ENCODE peak calls at places on chromosomes 11 and 22, in nine cellular contexts. One of them, this sample, is unnamed.

GRCh38 chr11:32919338-32919737 is 26.7 kb downstream of the QSER1 start:
- DNase-seq in HFFc6: no peak
- DNase-seq in H1: no peak
- DNase-seq in right lobe of liver: no peak
- DNase-seq in heart left ventricle: no peak
- DNase-seq in NCI-H2171 treated with DMSO at 0.1 percent for 48 hours: no peak
- DNase-seq in stimulated activated CD4-positive, alpha-beta T cell treated with anti-CD3 and anti-CD28 coated beads, Interleukin-4, amount 100 ng/mL, for 4 hours: no peak
- DNase-seq in endothelial cell: no peak
- DNase-seq in NCI-H1417: no peak
- DNase-seq in this sample: no peak

GRCh38 chr11:27816200-27816599 is 115.9 kb upstream of the BDNF start:
- DNase-seq in HFFc6: no peak
- DNase-seq in H1: no peak
- DNase-seq in right lobe of liver: no peak
- DNase-seq in heart left ventricle: no peak
- DNase-seq in NCI-H2171 treated with DMSO at 0.1 percent for 48 hours: no peak
- DNase-seq in stimulated activated CD4-positive, alpha-beta T cell treated with anti-CD3 and anti-CD28 coated beads, Interleukin-4, amount 100 ng/mL, for 4 hours: no peak
- DNase-seq in endothelial cell: no peak
- DNase-seq in NCI-H1417: no peak
- DNase-seq in this sample: no peak

GRCh38 chr11:46760429-46761128 is 41.6 kb downstream of the F2 start:
- DNase-seq in HFFc6: no peak
- DNase-seq in H1: no peak
- DNase-seq in right lobe of liver: no peak
- DNase-seq in heart left ventricle: no peak
- DNase-seq in NCI-H2171 treated with DMSO at 0.1 percent for 48 hours: no peak
- DNase-seq in stimulated activated CD4-positive, alpha-beta T cell treated with anti-CD3 and anti-CD28 coated beads, Interleukin-4, amount 100 ng/mL, for 4 hours: no peak
- DNase-seq in endothelial cell: no peak
- DNase-seq in NCI-H1417: no peak
- DNase-seq in this sample: no peak

GRCh38 chr11:78000193-78000592 is 5.7 kb upstream of the INTS4 start:
- DNase-seq in HFFc6: peak
- DNase-seq in H1: peak
- DNase-seq in right lobe of liver: no peak
- DNase-seq in heart left ventricle: peak
- DNase-seq in NCI-H2171 treated with DMSO at 0.1 percent for 48 hours: peak
- DNase-seq in stimulated activated CD4-positive, alpha-beta T cell treated with anti-CD3 and anti-CD28 coated beads, Interleukin-4, amount 100 ng/mL, for 4 hours: peak
- DNase-seq in endothelial cell: peak
- DNase-seq in NCI-H1417: peak
- DNase-seq in this sample: peak

GRCh38 chr11:67306769-67307544 is 3.6 kb downstream of the SSH3 start:
- DNase-seq in HFFc6: no peak
- DNase-seq in H1: no peak
- DNase-seq in right lobe of liver: no peak
- DNase-seq in heart left ventricle: no peak
- DNase-seq in NCI-H2171 treated with DMSO at 0.1 percent for 48 hours: no peak
- DNase-seq in stimulated activated CD4-positive, alpha-beta T cell treated with anti-CD3 and anti-CD28 coated beads, Interleukin-4, amount 100 ng/mL, for 4 hours: no peak
- DNase-seq in endothelial cell: no peak
- DNase-seq in NCI-H1417: no peak
- DNase-seq in this sample: no peak

GRCh38 chr11:31810779-31811647 is at the start of gene PAX6:
- DNase-seq in HFFc6: no peak
- DNase-seq in H1: peak
- DNase-seq in right lobe of liver: no peak
- DNase-seq in heart left ventricle: peak
- DNase-seq in NCI-H2171 treated with DMSO at 0.1 percent for 48 hours: peak
- DNase-seq in stimulated activated CD4-positive, alpha-beta T cell treated with anti-CD3 and anti-CD28 coated beads, Interleukin-4, amount 100 ng/mL, for 4 hours: no peak
- DNase-seq in endothelial cell: peak
- DNase-seq in NCI-H1417: peak
- DNase-seq in this sample: peak

GRCh38 chr11:3228445-3228829 is 3.8 kb downstream of the MRGPRE start:
- DNase-seq in HFFc6: no peak
- DNase-seq in H1: no peak
- DNase-seq in right lobe of liver: no peak
- DNase-seq in heart left ventricle: no peak
- DNase-seq in NCI-H2171 treated with DMSO at 0.1 percent for 48 hours: no peak
- DNase-seq in stimulated activated CD4-positive, alpha-beta T cell treated with anti-CD3 and anti-CD28 coated beads, Interleukin-4, amount 100 ng/mL, for 4 hours: no peak
- DNase-seq in endothelial cell: no peak
- DNase-seq in NCI-H1417: no peak
- DNase-seq in this sample: no peak

GRCh38 chr11:10451399-10452116 is 3.5 kb upstream of the AMPD3 start:
- DNase-seq in HFFc6: no peak
- DNase-seq in H1: no peak
- DNase-seq in right lobe of liver: no peak
- DNase-seq in heart left ventricle: no peak
- DNase-seq in NCI-H2171 treated with DMSO at 0.1 percent for 48 hours: peak
- DNase-seq in stimulated activated CD4-positive, alpha-beta T cell treated with anti-CD3 and anti-CD28 coated beads, Interleukin-4, amount 100 ng/mL, for 4 hours: no peak
- DNase-seq in endothelial cell: no peak
- DNase-seq in NCI-H1417: no peak
- DNase-seq in this sample: no peak

GRCh38 chr11:36699271-36699670 is 101.2 kb upstream of the RAG2 start:
- DNase-seq in HFFc6: no peak
- DNase-seq in H1: no peak
- DNase-seq in right lobe of liver: no peak
- DNase-seq in heart left ventricle: no peak
- DNase-seq in NCI-H2171 treated with DMSO at 0.1 percent for 48 hours: no peak
- DNase-seq in stimulated activated CD4-positive, alpha-beta T cell treated with anti-CD3 and anti-CD28 coated beads, Interleukin-4, amount 100 ng/mL, for 4 hours: no peak
- DNase-seq in endothelial cell: no peak
- DNase-seq in NCI-H1417: peak
- DNase-seq in this sample: no peak

GRCh38 chr22:31579835-31580242 is 82.2 kb downstream of the PISD start:
- DNase-seq in HFFc6: no peak
- DNase-seq in H1: no peak
- DNase-seq in right lobe of liver: no peak
- DNase-seq in heart left ventricle: no peak
- DNase-seq in NCI-H2171 treated with DMSO at 0.1 percent for 48 hours: no peak
- DNase-seq in stimulated activated CD4-positive, alpha-beta T cell treated with anti-CD3 and anti-CD28 coated beads, Interleukin-4, amount 100 ng/mL, for 4 hours: no peak
- DNase-seq in endothelial cell: no peak
- DNase-seq in NCI-H1417: peak
- DNase-seq in this sample: no peak

GRCh38 chr22:38505595-38506117 is 455 bp downstream of the DDX17 start:
- DNase-seq in HFFc6: no peak
- DNase-seq in H1: no peak
- DNase-seq in right lobe of liver: peak
- DNase-seq in heart left ventricle: peak
- DNase-seq in NCI-H2171 treated with DMSO at 0.1 percent for 48 hours: peak
- DNase-seq in stimulated activated CD4-positive, alpha-beta T cell treated with anti-CD3 and anti-CD28 coated beads, Interleukin-4, amount 100 ng/mL, for 4 hours: peak
- DNase-seq in endothelial cell: peak
- DNase-seq in NCI-H1417: peak
- DNase-seq in this sample: peak

GRCh38 chr11:76700177-76701100 is 29.9 kb upstream of the LRRC32 start:
- DNase-seq in HFFc6: peak
- DNase-seq in H1: no peak
- DNase-seq in right lobe of liver: peak
- DNase-seq in heart left ventricle: no peak
- DNase-seq in NCI-H2171 treated with DMSO at 0.1 percent for 48 hours: no peak
- DNase-seq in stimulated activated CD4-positive, alpha-beta T cell treated with anti-CD3 and anti-CD28 coated beads, Interleukin-4, amount 100 ng/mL, for 4 hours: no peak
- DNase-seq in endothelial cell: no peak
- DNase-seq in NCI-H1417: no peak
- DNase-seq in this sample: no peak

GRCh38 chr11:10109836-10110235 is 184.2 kb downstream of the SBF2 start:
- DNase-seq in HFFc6: peak
- DNase-seq in H1: no peak
- DNase-seq in right lobe of liver: no peak
- DNase-seq in heart left ventricle: no peak
- DNase-seq in NCI-H2171 treated with DMSO at 0.1 percent for 48 hours: no peak
- DNase-seq in stimulated activated CD4-positive, alpha-beta T cell treated with anti-CD3 and anti-CD28 coated beads, Interleukin-4, amount 100 ng/mL, for 4 hours: no peak
- DNase-seq in endothelial cell: no peak
- DNase-seq in NCI-H1417: no peak
- DNase-seq in this sample: no peak

GRCh38 chr11:130449996-130450419 is 1.6 kb downstream of the ADAMTS15 start:
- DNase-seq in HFFc6: no peak
- DNase-seq in H1: peak
- DNase-seq in right lobe of liver: no peak
- DNase-seq in heart left ventricle: peak
- DNase-seq in NCI-H2171 treated with DMSO at 0.1 percent for 48 hours: no peak
- DNase-seq in stimulated activated CD4-positive, alpha-beta T cell treated with anti-CD3 and anti-CD28 coated beads, Interleukin-4, amount 100 ng/mL, for 4 hours: no peak
- DNase-seq in endothelial cell: peak
- DNase-seq in NCI-H1417: peak
- DNase-seq in this sample: peak

GRCh38 chr11:69468911-69469885 is 12.3 kb upstream of the LINC01488 start:
- DNase-seq in HFFc6: no peak
- DNase-seq in H1: no peak
- DNase-seq in right lobe of liver: peak
- DNase-seq in heart left ventricle: no peak
- DNase-seq in NCI-H2171 treated with DMSO at 0.1 percent for 48 hours: no peak
- DNase-seq in stimulated activated CD4-positive, alpha-beta T cell treated with anti-CD3 and anti-CD28 coated beads, Interleukin-4, amount 100 ng/mL, for 4 hours: no peak
- DNase-seq in endothelial cell: no peak
- DNase-seq in NCI-H1417: no peak
- DNase-seq in this sample: no peak

GRCh38 chr22:17247832-17248231 is 28.6 kb upstream of the ADA2 start:
- DNase-seq in HFFc6: no peak
- DNase-seq in H1: no peak
- DNase-seq in right lobe of liver: no peak
- DNase-seq in heart left ventricle: no peak
- DNase-seq in NCI-H2171 treated with DMSO at 0.1 percent for 48 hours: no peak
- DNase-seq in stimulated activated CD4-positive, alpha-beta T cell treated with anti-CD3 and anti-CD28 coated beads, Interleukin-4, amount 100 ng/mL, for 4 hours: no peak
- DNase-seq in endothelial cell: no peak
- DNase-seq in NCI-H1417: no peak
- DNase-seq in this sample: no peak

GRCh38 chr11:65859134-65859811 is 960 bp upstream of the MUS81 start:
- DNase-seq in HFFc6: peak
- DNase-seq in H1: peak
- DNase-seq in right lobe of liver: peak
- DNase-seq in heart left ventricle: peak
- DNase-seq in NCI-H2171 treated with DMSO at 0.1 percent for 48 hours: peak
- DNase-seq in stimulated activated CD4-positive, alpha-beta T cell treated with anti-CD3 and anti-CD28 coated beads, Interleukin-4, amount 100 ng/mL, for 4 hours: peak
- DNase-seq in endothelial cell: peak
- DNase-seq in NCI-H1417: peak
- DNase-seq in this sample: peak

GRCh38 chr11:74696932-74697687 is 34.1 kb downstream of the CHRDL2 start:
- DNase-seq in HFFc6: peak
- DNase-seq in H1: no peak
- DNase-seq in right lobe of liver: peak
- DNase-seq in heart left ventricle: peak
- DNase-seq in NCI-H2171 treated with DMSO at 0.1 percent for 48 hours: no peak
- DNase-seq in stimulated activated CD4-positive, alpha-beta T cell treated with anti-CD3 and anti-CD28 coated beads, Interleukin-4, amount 100 ng/mL, for 4 hours: no peak
- DNase-seq in endothelial cell: peak
- DNase-seq in NCI-H1417: no peak
- DNase-seq in this sample: peak

GRCh38 chr11:96073536-96073935 is 149.6 kb upstream of the MTMR2 start:
- DNase-seq in HFFc6: no peak
- DNase-seq in H1: no peak
- DNase-seq in right lobe of liver: no peak
- DNase-seq in heart left ventricle: no peak
- DNase-seq in NCI-H2171 treated with DMSO at 0.1 percent for 48 hours: no peak
- DNase-seq in stimulated activated CD4-positive, alpha-beta T cell treated with anti-CD3 and anti-CD28 coated beads, Interleukin-4, amount 100 ng/mL, for 4 hours: no peak
- DNase-seq in endothelial cell: no peak
- DNase-seq in NCI-H1417: no peak
- DNase-seq in this sample: no peak

GRCh38 chr22:49373289-49373666 is 454.4 kb downstream of the BRD1 start:
- DNase-seq in HFFc6: no peak
- DNase-seq in H1: no peak
- DNase-seq in right lobe of liver: no peak
- DNase-seq in heart left ventricle: no peak
- DNase-seq in NCI-H2171 treated with DMSO at 0.1 percent for 48 hours: no peak
- DNase-seq in stimulated activated CD4-positive, alpha-beta T cell treated with anti-CD3 and anti-CD28 coated beads, Interleukin-4, amount 100 ng/mL, for 4 hours: no peak
- DNase-seq in endothelial cell: peak
- DNase-seq in NCI-H1417: no peak
- DNase-seq in this sample: no peak

GRCh38 chr11:6746086-6746618 is 25.6 kb downstream of the OR2AG2 start:
- DNase-seq in HFFc6: no peak
- DNase-seq in H1: no peak
- DNase-seq in right lobe of liver: peak
- DNase-seq in heart left ventricle: no peak
- DNase-seq in NCI-H2171 treated with DMSO at 0.1 percent for 48 hours: no peak
- DNase-seq in stimulated activated CD4-positive, alpha-beta T cell treated with anti-CD3 and anti-CD28 coated beads, Interleukin-4, amount 100 ng/mL, for 4 hours: peak
- DNase-seq in endothelial cell: no peak
- DNase-seq in NCI-H1417: no peak
- DNase-seq in this sample: no peak

GRCh38 chr11:12090761-12091261 is 19.6 kb upstream of the MICAL2 start:
- DNase-seq in HFFc6: no peak
- DNase-seq in H1: no peak
- DNase-seq in right lobe of liver: no peak
- DNase-seq in heart left ventricle: no peak
- DNase-seq in NCI-H2171 treated with DMSO at 0.1 percent for 48 hours: no peak
- DNase-seq in stimulated activated CD4-positive, alpha-beta T cell treated with anti-CD3 and anti-CD28 coated beads, Interleukin-4, amount 100 ng/mL, for 4 hours: no peak
- DNase-seq in endothelial cell: no peak
- DNase-seq in NCI-H1417: no peak
- DNase-seq in this sample: no peak

GRCh38 chr11:30635401-30635989 is 49.3 kb upstream of the MPPED2 start:
- DNase-seq in HFFc6: no peak
- DNase-seq in H1: peak
- DNase-seq in right lobe of liver: no peak
- DNase-seq in heart left ventricle: peak
- DNase-seq in NCI-H2171 treated with DMSO at 0.1 percent for 48 hours: no peak
- DNase-seq in stimulated activated CD4-positive, alpha-beta T cell treated with anti-CD3 and anti-CD28 coated beads, Interleukin-4, amount 100 ng/mL, for 4 hours: no peak
- DNase-seq in endothelial cell: peak
- DNase-seq in NCI-H1417: no peak
- DNase-seq in this sample: peak

GRCh38 chr22:50734343-50734771 is 3.6 kb upstream of the ACR start:
- DNase-seq in HFFc6: no peak
- DNase-seq in H1: no peak
- DNase-seq in right lobe of liver: no peak
- DNase-seq in heart left ventricle: no peak
- DNase-seq in NCI-H2171 treated with DMSO at 0.1 percent for 48 hours: no peak
- DNase-seq in stimulated activated CD4-positive, alpha-beta T cell treated with anti-CD3 and anti-CD28 coated beads, Interleukin-4, amount 100 ng/mL, for 4 hours: no peak
- DNase-seq in endothelial cell: peak
- DNase-seq in NCI-H1417: no peak
- DNase-seq in this sample: no peak

GRCh38 chr11:8032576-8033311 is 45.6 kb downstream of the EIF3F start:
- DNase-seq in HFFc6: no peak
- DNase-seq in H1: no peak
- DNase-seq in right lobe of liver: no peak
- DNase-seq in heart left ventricle: no peak
- DNase-seq in NCI-H2171 treated with DMSO at 0.1 percent for 48 hours: no peak
- DNase-seq in stimulated activated CD4-positive, alpha-beta T cell treated with anti-CD3 and anti-CD28 coated beads, Interleukin-4, amount 100 ng/mL, for 4 hours: no peak
- DNase-seq in endothelial cell: no peak
- DNase-seq in NCI-H1417: no peak
- DNase-seq in this sample: no peak

GRCh38 chr11:69437001-69437875 is 44.2 kb upstream of the LINC01488 start:
- DNase-seq in HFFc6: peak
- DNase-seq in H1: no peak
- DNase-seq in right lobe of liver: peak
- DNase-seq in heart left ventricle: no peak
- DNase-seq in NCI-H2171 treated with DMSO at 0.1 percent for 48 hours: no peak
- DNase-seq in stimulated activated CD4-positive, alpha-beta T cell treated with anti-CD3 and anti-CD28 coated beads, Interleukin-4, amount 100 ng/mL, for 4 hours: no peak
- DNase-seq in endothelial cell: no peak
- DNase-seq in NCI-H1417: no peak
- DNase-seq in this sample: peak

GRCh38 chr11:9138612-9139579 is 47.5 kb upstream of the SCUBE2 start:
- DNase-seq in HFFc6: peak
- DNase-seq in H1: peak
- DNase-seq in right lobe of liver: peak
- DNase-seq in heart left ventricle: no peak
- DNase-seq in NCI-H2171 treated with DMSO at 0.1 percent for 48 hours: peak
- DNase-seq in stimulated activated CD4-positive, alpha-beta T cell treated with anti-CD3 and anti-CD28 coated beads, Interleukin-4, amount 100 ng/mL, for 4 hours: peak
- DNase-seq in endothelial cell: no peak
- DNase-seq in NCI-H1417: peak
- DNase-seq in this sample: no peak